ENCODE peak calls at places on chromosomes 2 and 18, in five cellular contexts. F is NCI-H774, E is fibroblast of lung, L is mucosa of descending colon, V is NCI-H345. S is an unnamed sample.

GRCh38 chr18:26482567-26482966 is 65.8 kb downstream of the KCTD1 start:
- DNase-seq in V (no peak), E (no peak), F (no peak), L (no peak), S (no peak)

GRCh38 chr2:231685349-231686191 is 22.8 kb upstream of the PTMA start:
- DNase-seq in F (no peak), L (no peak), E (no peak), V (no peak), S (no peak)

GRCh38 chr18:61824733-61825363 is 68.0 kb downstream of the RNF152 start:
- DNase-seq in V (no peak), L (no peak), E (no peak), F (no peak), S (no peak)

GRCh38 chr2:203646961-203647360 is 59.5 kb upstream of the CD28 start:
- DNase-seq in F (no peak), V (no peak), L (no peak), E (no peak), S (no peak)

GRCh38 chr18:34194239-34194638 is 30.5 kb downstream of the NOL4 start:
- DNase-seq in F (no peak), E (no peak), V (no peak), L (no peak), S (no peak)

GRCh38 chr18:23227729-23228075 is 92.4 kb downstream of the CABLES1 start:
- DNase-seq in V (peak; percentile 27), L (no peak), E (no peak), F (peak; percentile 69), S (no peak)

GRCh38 chr2:188629890-188630483 is 338.3 kb downstream of the GULP1 start:
- DNase-seq in V (no peak), F (no peak), E (peak; percentile 59), L (no peak), S (no peak)

GRCh38 chr2:69559696-69560482 is 83.7 kb downstream of the AAK1 start:
- DNase-seq in F (peak; percentile 33), L (no peak), V (peak; percentile 7), E (peak; percentile 76), S (peak; percentile 11)

GRCh38 chr2:134679740-134680139 is 39.1 kb downstream of the TMEM163 start:
- DNase-seq in F (no peak), L (no peak), V (no peak), E (no peak), S (peak; percentile 42)

GRCh38 chr2:39481611-39482010 is 44.5 kb upstream of the MAP4K3 start:
- DNase-seq in F (no peak), V (no peak), E (peak; percentile 72), L (no peak), S (no peak)

GRCh38 chr2:223460774-223461211 is 141.4 kb downstream of the SCG2 start:
- DNase-seq in F (no peak), V (peak; percentile 47), E (peak; percentile 64), L (no peak), S (no peak)